ENCODE peak calls at places on chromosomes 1 and 21, in seven cellular contexts. One of them, this sample, is unnamed. For H3K4me1, the result is how much of the 10 kb centered on the place peaks cover.

GRCh38 chr1:10415211-10415930 is 14.9 kb upstream of the CENPS start:
- DNase-seq in K562: peak
- DNase-seq in HCT116: no peak
- DNase-seq in SK-N-SH: no peak
- DNase-seq in GM12878: no peak
- DNase-seq in HepG2: peak
- DNase-seq in H1: no peak
- DNase-seq in this sample: no peak

GRCh38 chr1:186188004-186188539 is 187.0 kb downstream of the TPR start:
- DNase-seq in K562: no peak
- DNase-seq in HCT116: peak
- DNase-seq in SK-N-SH: no peak
- DNase-seq in GM12878: no peak
- DNase-seq in HepG2: no peak
- DNase-seq in H1: no peak
- DNase-seq in this sample: no peak

GRCh38 chr1:83102630-83103071 is 896.3 kb downstream of the TTLL7 start:
- DNase-seq in K562: no peak
- DNase-seq in HCT116: no peak
- DNase-seq in SK-N-SH: no peak
- DNase-seq in GM12878: no peak
- DNase-seq in HepG2: no peak
- DNase-seq in H1: no peak
- DNase-seq in this sample: no peak

GRCh38 chr1:183932412-183932811 is 105.1 kb downstream of the COLGALT2 start:
- DNase-seq in K562: no peak
- DNase-seq in HCT116: no peak
- DNase-seq in SK-N-SH: no peak
- DNase-seq in GM12878: no peak
- DNase-seq in HepG2: no peak
- DNase-seq in H1: peak
- DNase-seq in this sample: no peak

GRCh38 chr1:193754732-193755427 is 568.5 kb upstream of the B3GALT2 start:
- DNase-seq in K562: no peak
- DNase-seq in HCT116: peak
- DNase-seq in SK-N-SH: no peak
- DNase-seq in GM12878: no peak
- DNase-seq in HepG2: no peak
- DNase-seq in H1: no peak
- DNase-seq in this sample: no peak

GRCh38 chr21:27372381-27372780 is 405.5 kb upstream of the ADAMTS5 start:
- DNase-seq in K562: no peak
- DNase-seq in HCT116: no peak
- DNase-seq in SK-N-SH: no peak
- DNase-seq in GM12878: no peak
- DNase-seq in HepG2: no peak
- DNase-seq in H1: no peak
- DNase-seq in this sample: no peak

GRCh38 chr1:98084188-98084587 is 163.4 kb upstream of the DPYD start:
- DNase-seq in K562: no peak
- DNase-seq in HCT116: no peak
- DNase-seq in SK-N-SH: no peak
- DNase-seq in GM12878: no peak
- DNase-seq in HepG2: no peak
- DNase-seq in H1: no peak
- DNase-seq in this sample: no peak

GRCh38 chr1:17615959-17616358 is 76.5 kb downstream of the ARHGEF10L start:
- DNase-seq in K562: no peak
- DNase-seq in HCT116: no peak
- DNase-seq in SK-N-SH: no peak
- DNase-seq in GM12878: no peak
- DNase-seq in HepG2: no peak
- DNase-seq in H1: no peak
- DNase-seq in this sample: no peak

GRCh38 chr1:57296726-57297252 is 127.1 kb downstream of the DAB1 start:
- DNase-seq in K562: no peak
- DNase-seq in HCT116: no peak
- DNase-seq in SK-N-SH: peak
- DNase-seq in GM12878: no peak
- DNase-seq in HepG2: no peak
- DNase-seq in H1: no peak
- DNase-seq in this sample: no peak

GRCh38 chr1:14887044-14887443 is 266.5 kb upstream of the TMEM51 start:
- DNase-seq in K562: no peak
- DNase-seq in HCT116: no peak
- DNase-seq in SK-N-SH: no peak
- DNase-seq in GM12878: no peak
- DNase-seq in HepG2: no peak
- DNase-seq in H1: no peak
- DNase-seq in this sample: no peak

GRCh38 chr21:36901575-36901974 is 64.9 kb downstream of the HLCS start:
- DNase-seq in K562: no peak
- DNase-seq in HCT116: no peak
- DNase-seq in SK-N-SH: no peak
- DNase-seq in GM12878: no peak
- DNase-seq in HepG2: no peak
- DNase-seq in H1: no peak
- DNase-seq in this sample: no peak

GRCh38 chr1:188669715-188670114 is 1807.9 kb downstream of the BRINP3 start:
- DNase-seq in K562: no peak
- DNase-seq in HCT116: no peak
- DNase-seq in SK-N-SH: no peak
- DNase-seq in GM12878: no peak
- DNase-seq in HepG2: no peak
- DNase-seq in H1: no peak
- DNase-seq in this sample: peak

GRCh38 chr1:21317035-21317689 is 26.9 kb upstream of the ECE1 start:
- DNase-seq in K562: no peak
- DNase-seq in HCT116: no peak
- DNase-seq in SK-N-SH: no peak
- DNase-seq in GM12878: no peak
- DNase-seq in HepG2: no peak
- DNase-seq in H1: no peak
- DNase-seq in this sample: no peak

GRCh38 chr1:8604041-8604942 is 213.1 kb downstream of the RERE start:
- DNase-seq in K562: no peak
- DNase-seq in HCT116: no peak
- DNase-seq in SK-N-SH: no peak
- DNase-seq in GM12878: peak
- DNase-seq in HepG2: no peak
- DNase-seq in H1: no peak
- DNase-seq in this sample: no peak

GRCh38 chr1:207866471-207867135 is 44.3 kb downstream of the CD34 start:
- DNase-seq in K562: peak
- DNase-seq in HCT116: no peak
- DNase-seq in SK-N-SH: peak
- DNase-seq in GM12878: no peak
- DNase-seq in HepG2: no peak
- DNase-seq in H1: no peak
- DNase-seq in this sample: no peak

GRCh38 chr1:50419192-50419906 is 3.9 kb downstream of the DMRTA2 start:
- DNase-seq in K562: no peak
- DNase-seq in HCT116: no peak
- DNase-seq in SK-N-SH: peak
- DNase-seq in GM12878: no peak
- DNase-seq in HepG2: no peak
- DNase-seq in H1: no peak
- DNase-seq in this sample: no peak

GRCh38 chr1:245197121-245197520 is 42.3 kb downstream of the KIF26B start:
- DNase-seq in K562: no peak
- DNase-seq in HCT116: no peak
- DNase-seq in SK-N-SH: no peak
- DNase-seq in GM12878: no peak
- DNase-seq in HepG2: no peak
- DNase-seq in H1: no peak
- DNase-seq in this sample: no peak

GRCh38 chr1:182120411-182121258 is 59.1 kb upstream of the ZNF648 start:
- DNase-seq in K562: no peak
- DNase-seq in HCT116: no peak
- DNase-seq in SK-N-SH: no peak
- DNase-seq in GM12878: no peak
- DNase-seq in HepG2: peak
- DNase-seq in H1: peak
- DNase-seq in this sample: no peak

GRCh38 chr1:3333903-3334302 is 120.6 kb upstream of the ARHGEF16 start:
- DNase-seq in K562: no peak
- DNase-seq in HCT116: no peak
- DNase-seq in SK-N-SH: no peak
- DNase-seq in GM12878: no peak
- DNase-seq in HepG2: no peak
- DNase-seq in H1: no peak
- DNase-seq in this sample: no peak

GRCh38 chr21:43648171-43648570 is 11.1 kb downstream of the HSF2BP start:
- DNase-seq in K562: no peak
- DNase-seq in HCT116: no peak
- DNase-seq in SK-N-SH: no peak
- DNase-seq in GM12878: no peak
- DNase-seq in HepG2: no peak
- DNase-seq in H1: no peak
- DNase-seq in this sample: no peak

DNA sequence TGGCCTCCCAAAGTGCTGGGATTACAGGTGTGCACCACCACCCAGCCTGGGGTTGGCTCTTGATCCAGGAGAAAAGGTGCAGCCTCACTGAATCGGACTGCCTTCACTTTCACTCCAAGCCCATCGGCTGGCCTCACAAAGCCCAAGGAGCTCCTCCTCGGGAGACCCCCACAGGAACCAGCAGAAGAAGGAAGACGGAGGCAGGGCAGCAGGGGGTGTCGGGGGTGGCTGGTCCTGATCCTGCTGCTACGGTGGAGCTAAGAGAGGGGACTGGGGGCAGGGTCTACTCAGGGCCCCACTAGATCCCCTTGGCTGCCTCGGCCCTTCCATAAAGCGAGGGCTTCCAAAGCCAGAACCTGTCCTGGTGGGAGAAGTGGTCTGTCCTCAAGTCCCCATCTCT is 93.9 kb downstream of the STUM start:
- DNase-seq in K562: no peak
- DNase-seq in HCT116: no peak
- DNase-seq in SK-N-SH: no peak
- DNase-seq in GM12878: no peak
- DNase-seq in HepG2: no peak
- DNase-seq in H1: no peak
- DNase-seq in this sample: no peak
- H3K4me1 ChIP-seq in K562: under half
- H3K4me1 ChIP-seq in HCT116: under half
- H3K4me1 ChIP-seq in SK-N-SH: under half
- H3K4me1 ChIP-seq in GM12878: under half
- H3K4me1 ChIP-seq in HepG2: under half
- H3K4me1 ChIP-seq in H1: under half
- H3K4me1 ChIP-seq in this sample: under half

DNA sequence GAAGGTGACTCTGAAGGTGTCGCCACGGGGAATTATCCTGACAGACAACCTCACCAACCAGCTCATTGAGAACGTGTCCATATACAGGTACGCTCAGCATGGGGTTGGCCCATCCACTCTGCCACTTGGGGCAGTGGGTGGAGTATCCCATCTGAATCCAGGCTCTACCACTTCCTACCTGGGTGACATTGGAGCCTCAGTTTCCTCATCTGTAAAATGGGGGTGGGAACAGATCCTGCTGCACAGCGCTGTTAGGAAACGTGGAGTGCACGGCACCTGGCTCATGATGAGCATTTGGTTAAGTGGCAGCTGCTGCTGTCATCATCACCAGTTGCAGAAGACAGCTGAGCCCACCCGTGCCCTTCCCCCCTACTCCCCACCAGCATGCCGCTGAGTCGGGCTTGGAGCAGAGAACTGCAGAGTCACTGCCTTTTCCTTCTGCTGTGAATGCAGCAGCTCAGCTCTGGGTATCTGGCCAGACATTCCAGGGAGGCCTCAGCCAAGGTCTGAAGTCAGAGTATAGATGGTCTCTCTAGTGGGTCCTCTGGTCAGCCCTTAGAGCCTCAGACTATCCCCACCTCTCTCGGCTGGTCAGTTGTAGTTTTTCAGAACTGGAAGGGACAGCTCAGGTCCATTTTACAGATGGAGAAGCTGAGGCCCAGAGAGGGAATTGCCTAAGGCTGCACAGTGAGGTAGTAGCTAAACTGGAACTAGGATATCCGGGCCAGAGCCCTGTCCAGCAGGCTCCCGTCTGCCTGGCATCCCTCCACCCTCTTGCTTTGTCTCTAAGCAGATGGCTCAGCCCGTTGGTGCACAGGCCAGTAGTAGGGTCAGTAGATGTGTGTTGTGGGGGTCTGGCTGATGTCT is 11.7 kb downstream of the LDLRAP1 start:
- DNase-seq in K562: no peak
- DNase-seq in HCT116: no peak
- DNase-seq in SK-N-SH: no peak
- DNase-seq in GM12878: no peak
- DNase-seq in HepG2: no peak
- DNase-seq in H1: no peak
- DNase-seq in this sample: no peak
- TF ChIP-seq YY1 in K562: no peak
- TF ChIP-seq YY1 in HCT116: no peak
- TF ChIP-seq YY1 in SK-N-SH: no peak
- TF ChIP-seq YY1 in GM12878: no peak
- TF ChIP-seq YY1 in HepG2: no peak
- TF ChIP-seq YY1 in H1: no peak
- TF ChIP-seq YY1 in this sample: no peak

GRCh38 chr1:214028999-214029406 is 41.2 kb downstream of the PROX1 start:
- DNase-seq in K562: no peak
- DNase-seq in HCT116: no peak
- DNase-seq in SK-N-SH: no peak
- DNase-seq in GM12878: no peak
- DNase-seq in HepG2: peak
- DNase-seq in H1: no peak
- DNase-seq in this sample: no peak
- H3K4me1 ChIP-seq in K562: under half
- H3K4me1 ChIP-seq in HCT116: under half
- H3K4me1 ChIP-seq in SK-N-SH: under half
- H3K4me1 ChIP-seq in GM12878: under half
- H3K4me1 ChIP-seq in HepG2: half or more
- H3K4me1 ChIP-seq in H1: under half
- H3K4me1 ChIP-seq in this sample: under half

GRCh38 chr1:15950763-15951295 is 25.1 kb downstream of the ZBTB17 start:
- DNase-seq in K562: peak
- DNase-seq in HCT116: no peak
- DNase-seq in SK-N-SH: no peak
- DNase-seq in GM12878: no peak
- DNase-seq in HepG2: no peak
- DNase-seq in H1: no peak
- DNase-seq in this sample: no peak

GRCh38 chr1:15950302-15950701 is 25.6 kb downstream of the ZBTB17 start:
- DNase-seq in K562: no peak
- DNase-seq in HCT116: no peak
- DNase-seq in SK-N-SH: no peak
- DNase-seq in GM12878: no peak
- DNase-seq in HepG2: no peak
- DNase-seq in H1: no peak
- DNase-seq in this sample: no peak

GRCh38 chr1:15948091-15948591 is 27.8 kb downstream of the ZBTB17 start:
- DNase-seq in K562: no peak
- DNase-seq in HCT116: no peak
- DNase-seq in SK-N-SH: no peak
- DNase-seq in GM12878: no peak
- DNase-seq in HepG2: no peak
- DNase-seq in H1: no peak
- DNase-seq in this sample: no peak

GRCh38 chr1:15948600-15949452 is 27.1 kb downstream of the ZBTB17 start:
- DNase-seq in K562: peak
- DNase-seq in HCT116: no peak
- DNase-seq in SK-N-SH: no peak
- DNase-seq in GM12878: no peak
- DNase-seq in HepG2: no peak
- DNase-seq in H1: no peak
- DNase-seq in this sample: no peak

GRCh38 chr1:15949453-15950245 is 26.3 kb downstream of the ZBTB17 start:
- DNase-seq in K562: peak
- DNase-seq in HCT116: peak
- DNase-seq in SK-N-SH: peak
- DNase-seq in GM12878: peak
- DNase-seq in HepG2: peak
- DNase-seq in H1: peak
- DNase-seq in this sample: no peak
- TF ChIP-seq YY1 in K562: peak
- TF ChIP-seq YY1 in HCT116: no peak
- TF ChIP-seq YY1 in SK-N-SH: no peak
- TF ChIP-seq YY1 in GM12878: peak
- TF ChIP-seq YY1 in HepG2: no peak
- TF ChIP-seq YY1 in H1: no peak
- TF ChIP-seq YY1 in this sample: no peak

This sample was measured in NT2/D1.